ENCODE peak calls at places on chromosomes 7 and 10, in five cellular contexts. O is sigmoid colon, B is right lobe of liver, C is H1, V is gastrocnemius medialis. M is an unnamed sample.

GRCh38 chr10:70078937-70079336 is 26.3 kb downstream of the MACROH2A2 start:
- DNase-seq in O (no peak), V (no peak), C (no peak), B (no peak), M (no peak)

GRCh38 chr10:87547734-87548311 is 43.1 kb downstream of the MINPP1 start:
- DNase-seq in C (no peak), B (no peak), V (no peak), O (no peak), M (no peak)

GRCh38 chr10:108249940-108250339 is 1085.4 kb upstream of the SORCS1 start:
- DNase-seq in V (no peak), C (no peak), O (no peak), B (no peak), M (no peak)

GRCh38 chr7:17434841-17435692 is 136.6 kb downstream of the AHR start:
- DNase-seq in B (no peak), C (no peak), O (no peak), V (no peak), M (no peak)

GRCh38 chr10:36042135-36042534 is 400.0 kb upstream of the FZD8 start:
- DNase-seq in C (no peak), V (no peak), O (no peak), B (no peak), M (no peak)

GRCh38 chr7:131076032-131076431 is 251.6 kb upstream of the MKLN1 start:
- DNase-seq in O (no peak), V (no peak), C (no peak), B (no peak), M (no peak)

GRCh38 chr7:6151994-6152735 is 120.3 kb downstream of the CYTH3 start:
- DNase-seq in C (no peak), O (no peak), B (no peak), V (no peak), M (no peak)

GRCh38 chr10:113959383-113959760 is 84.3 kb upstream of the ADRB1 start:
- DNase-seq in B (peak), V (peak), C (no peak), O (no peak), M (peak)

GRCh38 chr7:133931053-133931452 is 196.1 kb upstream of the LRGUK start:
- DNase-seq in C (no peak), V (no peak), O (no peak), B (no peak), M (no peak)

GRCh38 chr7:30928254-30928872 is 16.7 kb downstream of the AQP1 start:
- DNase-seq in B (peak), V (no peak), C (peak), O (peak), M (no peak)

DNA sequence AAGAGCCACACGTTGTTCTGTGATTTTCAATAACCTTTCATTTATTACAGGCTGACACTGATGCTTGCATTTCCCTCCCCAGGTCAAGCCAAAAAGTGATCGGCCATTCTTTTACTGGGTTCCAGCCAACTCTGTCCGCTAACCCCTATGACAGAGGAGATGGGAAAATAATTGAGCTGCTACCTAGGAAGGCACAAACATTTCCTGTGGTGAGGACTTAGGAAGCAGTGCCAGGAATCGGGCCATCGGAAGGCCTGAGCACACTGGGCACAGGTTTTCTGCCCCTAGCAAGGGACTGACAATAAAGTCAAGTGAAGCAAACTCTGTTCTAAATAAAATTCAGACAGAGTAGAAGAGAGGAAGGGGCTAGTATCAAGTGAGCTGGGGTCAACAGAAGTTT is 313.0 kb upstream of the AOAH start:
- DNase-seq in V (no peak), B (no peak), O (no peak), C (no peak), M (no peak)
- TF ChIP-seq POLR2A in V (no peak), B (no peak), O (no peak), C (no peak), M (no peak)

GRCh38 chr7:157875230-157876179 is 538.7 kb downstream of the DNAJB6 start:
- DNase-seq in V (no peak), O (no peak), C (peak), B (no peak), M (no peak)
- TF ChIP-seq CTCF in V (no peak), O (no peak), C (peak), B (peak), M (peak)

DNA sequence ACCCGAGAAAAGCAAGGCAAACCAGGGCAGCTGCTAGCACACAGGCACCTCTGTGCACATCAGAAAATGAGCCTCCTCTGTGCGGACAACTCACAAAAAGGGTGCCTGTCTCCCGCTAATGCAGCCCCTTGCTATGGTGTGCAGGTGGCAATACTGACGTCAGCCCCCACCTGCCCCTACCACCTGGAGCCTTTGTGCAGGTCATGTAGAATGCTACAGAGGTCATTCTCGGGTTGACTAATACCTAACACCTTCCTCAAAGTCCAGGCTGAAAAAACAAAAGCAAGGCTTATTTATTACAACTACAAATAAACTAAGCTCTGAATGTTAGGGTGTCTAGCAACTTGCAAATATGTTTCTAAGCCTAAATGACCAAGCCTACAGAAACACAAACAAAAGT is 13.9 kb downstream of the PIP4K2A start:
- DNase-seq in B (no peak), C (no peak), O (no peak), V (no peak), M (no peak)
- TF ChIP-seq POLR2A in B (no peak), C (no peak), O (no peak), V (no peak), M (no peak)

GRCh38 chr10:93070378-93071176 is 3.1 kb upstream of the CYP26A1 start:
- DNase-seq in C (no peak), B (no peak), V (no peak), O (no peak), M (no peak)

GRCh38 chr10:93067443-93068365 is 6.0 kb upstream of the CYP26A1 start:
- DNase-seq in V (no peak), B (no peak), O (no peak), C (no peak), M (no peak)

GRCh38 chr10:93069245-93069561 is 4.5 kb upstream of the CYP26A1 start:
- DNase-seq in C (no peak), B (no peak), V (no peak), O (no peak), M (no peak)

GRCh38 chr10:93066544-93066913 is 5.9 kb downstream of the CYP26C1 start:
- DNase-seq in V (no peak), O (no peak), C (no peak), B (no peak), M (no peak)

DNA sequence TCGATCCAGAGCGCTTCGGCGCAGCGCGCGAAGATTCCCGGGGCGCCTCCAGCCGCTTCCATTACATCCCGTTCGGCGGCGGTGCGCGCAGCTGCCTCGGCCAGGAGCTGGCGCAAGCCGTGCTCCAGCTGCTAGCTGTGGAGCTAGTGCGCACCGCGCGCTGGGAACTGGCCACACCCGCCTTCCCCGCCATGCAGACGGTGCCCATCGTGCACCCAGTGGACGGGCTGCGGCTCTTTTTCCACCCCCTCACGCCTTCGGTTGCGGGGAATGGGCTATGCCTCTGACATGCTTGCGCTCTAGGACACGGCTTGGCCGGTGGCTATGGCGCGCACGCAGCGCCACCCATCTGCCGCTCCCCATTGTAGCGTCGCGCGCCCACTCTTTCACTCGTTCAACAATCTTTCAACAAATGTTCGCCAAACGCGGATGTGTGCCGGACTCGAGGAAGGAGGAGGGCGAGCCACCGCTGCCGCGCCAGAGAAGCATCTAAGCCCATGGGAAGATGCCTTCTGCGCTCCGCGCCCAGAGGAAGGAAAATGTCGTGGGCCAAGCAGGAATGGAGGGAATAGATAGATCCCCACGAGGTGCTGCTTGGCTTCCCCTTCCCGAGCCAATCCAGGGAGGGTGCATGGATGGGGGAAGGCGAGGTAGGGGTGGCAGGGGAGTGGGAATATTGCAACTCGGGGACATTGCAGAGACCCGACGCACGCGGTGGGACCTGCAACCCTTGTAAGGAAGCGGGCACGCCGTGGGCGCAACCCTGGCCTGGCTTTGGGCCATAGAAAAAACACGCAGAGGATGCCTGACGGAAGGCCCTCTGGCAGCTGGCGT is 5.1 kb upstream of the CYP26A1 start:
- DNase-seq in V (no peak), O (no peak), C (peak), B (peak), M (no peak)
- TF ChIP-seq CTCF in V (no peak), O (no peak), C (peak), B (peak), M (no peak)

GRCh38 chr7:8380130-8380529 is 53.3 kb upstream of the NXPH1 start:
- DNase-seq in V (no peak), B (no peak), C (no peak), O (no peak), M (no peak)

GRCh38 chr7:8373856-8374255 is 59.6 kb upstream of the NXPH1 start:
- DNase-seq in V (no peak), O (no peak), C (no peak), B (no peak), M (no peak)

GRCh38 chr7:8379264-8379663 is 54.1 kb upstream of the NXPH1 start:
- DNase-seq in B (no peak), C (no peak), O (no peak), V (no peak), M (no peak)

GRCh38 chr7:8378349-8379019 is 54.9 kb upstream of the NXPH1 start:
- DNase-seq in V (no peak), C (no peak), B (no peak), O (no peak), M (no peak)
- TF ChIP-seq POLR2A in V (no peak), C (no peak), B (no peak), O (no peak), M (no peak)

DNA sequence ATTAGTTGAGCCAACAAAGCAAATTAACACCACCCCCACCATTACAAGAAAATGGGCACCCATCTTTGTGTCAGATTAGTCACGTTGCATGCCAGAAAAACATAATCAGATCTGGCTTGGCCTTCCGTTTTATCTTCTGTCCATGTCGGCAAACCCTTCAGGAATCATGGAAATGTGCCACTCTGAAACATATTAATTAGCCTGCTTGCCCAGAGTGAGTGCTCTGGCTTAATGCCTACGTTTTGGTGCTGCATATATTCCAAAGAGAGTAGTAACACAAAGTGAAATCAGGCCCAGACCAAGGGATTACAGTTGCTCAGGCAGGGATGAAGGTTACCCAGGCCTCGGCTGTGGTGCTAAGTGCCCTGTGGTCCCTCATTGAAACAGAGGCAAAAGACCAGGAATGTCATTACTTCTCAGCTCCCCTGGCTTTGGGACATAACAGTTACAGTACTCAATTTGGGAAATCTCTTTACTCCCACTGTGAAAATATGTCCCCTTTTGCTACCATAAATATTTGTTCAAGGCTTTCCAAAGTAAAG is 154.0 kb upstream of the LSM8 start:
- DNase-seq in V (no peak), C (no peak), O (no peak), B (no peak), M (no peak)
- TF ChIP-seq CTCF in V (no peak), C (no peak), O (no peak), B (no peak), M (no peak)

GRCh38 chr7:100478966-100479660 is at the start of gene TSC22D4:
- DNase-seq in C (peak), V (peak), O (peak), B (peak), M (peak)
- TF ChIP-seq POLR2A in C (no peak), V (peak), O (peak), B (peak), M (peak)

GRCh38 chr7:152173372-152174070 is 148.0 kb downstream of the GALNT11 start:
- DNase-seq in O (no peak), V (no peak), C (no peak), B (no peak), M (no peak)
- TF ChIP-seq CTCF in O (no peak), V (no peak), C (no peak), B (no peak), M (no peak)

DNA sequence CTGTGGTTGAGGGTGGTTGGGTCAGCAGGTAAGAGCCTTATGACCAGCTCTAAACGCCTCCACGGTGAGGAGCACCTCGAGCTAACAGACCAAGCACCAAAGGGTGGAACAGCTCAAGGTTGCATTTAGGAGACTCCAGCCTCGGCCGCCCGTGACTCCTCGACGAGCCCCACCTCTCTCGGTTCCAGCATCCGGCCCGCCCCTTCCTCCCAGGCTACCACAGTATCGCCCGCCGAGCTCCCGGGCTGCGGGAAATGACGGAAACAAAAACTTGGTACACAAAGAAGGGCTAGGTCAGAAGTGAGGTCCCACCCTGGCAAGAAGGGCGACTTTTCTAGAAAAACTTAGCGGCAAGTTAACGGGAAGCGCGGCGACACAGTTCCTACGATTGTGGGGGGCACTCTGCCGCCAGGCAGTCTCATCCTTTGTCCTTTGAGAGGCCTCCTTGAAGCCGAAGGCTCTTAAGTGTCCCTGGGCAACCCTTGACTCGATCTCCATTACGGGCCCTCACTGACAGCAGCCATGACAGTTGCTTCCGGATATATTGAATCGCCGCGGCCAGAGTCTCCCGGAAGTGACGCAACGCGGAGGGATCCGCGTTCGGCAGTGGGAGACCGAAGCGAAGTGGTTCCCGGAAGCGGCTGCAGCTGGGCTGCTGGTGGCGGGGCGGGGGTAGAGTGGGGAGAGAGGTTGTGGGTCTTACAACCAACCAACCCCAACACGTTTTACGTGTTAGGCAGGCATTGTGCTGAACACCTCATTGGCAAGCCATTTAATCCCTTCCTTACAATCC is 40.2 kb upstream of the ZNF518A start:
- DNase-seq in O (peak), V (peak), C (peak), B (peak), M (peak)
- TF ChIP-seq POLR2A in O (no peak), V (peak), C (no peak), B (peak), M (no peak)

DNA sequence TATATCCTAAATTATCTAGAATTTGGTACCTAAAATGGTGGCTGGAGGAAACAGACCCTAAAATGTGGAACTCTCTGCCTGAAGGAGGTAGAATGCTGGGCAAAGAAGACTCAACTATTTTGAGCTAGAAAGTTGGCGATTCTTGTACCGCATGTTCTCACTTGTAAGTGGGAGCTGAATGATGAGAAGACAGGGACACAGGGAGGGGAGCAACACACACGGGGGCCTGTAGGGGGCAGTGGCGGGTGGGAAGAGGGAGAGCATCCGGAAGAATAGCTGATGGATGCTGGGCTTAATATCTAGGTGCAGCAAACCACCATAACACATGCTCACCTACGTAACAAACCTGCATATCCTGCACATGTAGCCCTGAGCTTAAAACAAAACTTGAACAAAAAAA is 250.6 kb downstream of the CALN1 start:
- DNase-seq in B (no peak), V (no peak), C (peak), O (no peak), M (no peak)
- TF ChIP-seq CTCF in B (no peak), V (no peak), C (peak), O (no peak), M (no peak)